ENCODE peak calls at places on chromosomes 5 and 9, in eight cellular contexts. R is T-helper 22 cell; K is A549; G is sigmoid colon; T is fibroblast of lung; V is T1000; O is AG08395; C is stimulated activated CD4-positive, alpha-beta T cell treated with anti-CD3 and anti-CD28 coated beads, TNF-alpha, amount 100 ng/mL, for 48 hours. Y is an unnamed sample.
A peak's percentile ranks its signal among the peaks of the same experiment; 100 is the strongest.

GRCh38 chr5:73433982-73434342 is 14.6 kb downstream of the FOXD1 start:
- DNase-seq in R (no peak), K (no peak), G (no peak), T (peak; percentile 80), V (no peak), O (peak; percentile 31), C (no peak), Y (no peak)

GRCh38 chr5:54292866-54293265 is 17.5 kb downstream of the ARL15 start:
- DNase-seq in R (no peak), K (no peak), G (no peak), T (no peak), V (no peak), O (no peak), C (no peak), Y (no peak)

GRCh38 chr9:134895103-134895502 is 14.5 kb downstream of the FCN2 start:
- DNase-seq in R (no peak), K (no peak), G (no peak), T (peak; percentile 80), V (no peak), O (no peak), C (no peak), Y (peak; percentile 37)

GRCh38 chr5:150022163-150022540 is 21.6 kb downstream of the HMGXB3 start:
- DNase-seq in R (no peak), K (peak; percentile 25), G (no peak), T (peak; percentile 77), V (no peak), O (peak; percentile 83), C (no peak), Y (no peak)

GRCh38 chr5:43066231-43066798 is 26.2 kb upstream of the ANXA2R start:
- DNase-seq in R (peak; percentile 67), K (peak; percentile 78), G (peak; percentile 87), T (peak; percentile 79), V (no peak), O (peak; percentile 15), C (peak; percentile 47), Y (peak; percentile 92)

GRCh38 chr9:134212809-134213507 is 48.6 kb upstream of the RNU6ATAC start:
- DNase-seq in R (no peak), K (no peak), G (peak; percentile 21), T (no peak), V (no peak), O (no peak), C (no peak), Y (no peak)

GRCh38 chr9:107491081-107492053 is 1.8 kb upstream of the KLF4 start:
- DNase-seq in R (no peak), K (no peak), G (peak; percentile 81), T (peak; percentile 51), V (no peak), O (no peak), C (no peak), Y (no peak)

GRCh38 chr9:911003-911402 is 65.5 kb upstream of the DMRT3 start:
- DNase-seq in R (no peak), K (peak; percentile 20), G (no peak), T (no peak), V (no peak), O (no peak), C (no peak), Y (no peak)

GRCh38 chr5:19837536-19838179 is 150.3 kb downstream of the CDH18 start:
- DNase-seq in R (no peak), K (no peak), G (no peak), T (peak; percentile 14), V (no peak), O (no peak), C (no peak), Y (no peak)

GRCh38 chr9:32841314-32841713 is 58.0 kb downstream of the TMEM215 start:
- DNase-seq in R (no peak), K (no peak), G (no peak), T (no peak), V (no peak), O (no peak), C (no peak), Y (no peak)

GRCh38 chr5:167945542-167946384 is 345.7 kb upstream of the WWC1 start:
- DNase-seq in R (no peak), K (no peak), G (no peak), T (peak; percentile 98), V (peak; percentile 72), O (peak; percentile 62), C (no peak), Y (no peak)

GRCh38 chr9:109310486-109310901 is 10.4 kb downstream of the EPB41L4B start:
- DNase-seq in R (no peak), K (no peak), G (no peak), T (peak; percentile 18), V (no peak), O (peak; percentile 35), C (no peak), Y (no peak)

GRCh38 chr5:35899805-35900204 is 38.6 kb downstream of the CAPSL start:
- DNase-seq in R (no peak), K (no peak), G (no peak), T (no peak), V (no peak), O (no peak), C (no peak), Y (no peak)

GRCh38 chr5:88634014-88634413 is 249.0 kb downstream of the MEF2C start:
- DNase-seq in R (no peak), K (no peak), G (no peak), T (no peak), V (no peak), O (no peak), C (no peak), Y (no peak)

GRCh38 chr5:52015760-52016159 is 632.5 kb downstream of the ISL1 start:
- DNase-seq in R (no peak), K (no peak), G (no peak), T (no peak), V (no peak), O (no peak), C (no peak), Y (no peak)

GRCh38 chr9:14249527-14249926 is 64.4 kb downstream of the NFIB start:
- DNase-seq in R (no peak), K (no peak), G (no peak), T (no peak), V (no peak), O (no peak), C (no peak), Y (no peak)

GRCh38 chr5:633521-633955 is 21.4 kb downstream of the CEP72 start:
- DNase-seq in R (no peak), K (peak; percentile 37), G (no peak), T (peak; percentile 20), V (no peak), O (no peak), C (no peak), Y (peak; percentile 79)

GRCh38 chr5:139251281-139251687 is 42.3 kb upstream of the MATR3 start:
- DNase-seq in R (no peak), K (no peak), G (peak; percentile 10), T (no peak), V (no peak), O (no peak), C (no peak), Y (no peak)

GRCh38 chr5:76074487-76074886 is 8.7 kb upstream of the SV2C start:
- DNase-seq in R (no peak), K (no peak), G (no peak), T (no peak), V (no peak), O (no peak), C (no peak), Y (no peak)

GRCh38 chr5:122498163-122498562 is 186.1 kb downstream of the SNCAIP start:
- DNase-seq in R (no peak), K (no peak), G (no peak), T (peak; percentile 20), V (no peak), O (peak; percentile 33), C (no peak), Y (no peak)

GRCh38 chr5:90606539-90606938 is 47.9 kb downstream of the ADGRV1 start:
- DNase-seq in R (no peak), K (peak; percentile 26), G (no peak), T (no peak), V (no peak), O (no peak), C (no peak), Y (no peak)

GRCh38 chr9:120184266-120184665 is 395.7 kb downstream of the CDK5RAP2 start:
- DNase-seq in R (no peak), K (no peak), G (no peak), T (no peak), V (no peak), O (no peak), C (no peak), Y (no peak)

GRCh38 chr9:82570226-82570625 is 492.7 kb downstream of the RASEF start:
- DNase-seq in R (no peak), K (peak; percentile 2), G (no peak), T (peak; percentile 2), V (no peak), O (peak; percentile 15), C (no peak), Y (no peak)

GRCh38 chr5:89728750-89729149 is 680.8 kb downstream of the CETN3 start:
- DNase-seq in R (no peak), K (no peak), G (peak; percentile 61), T (peak; percentile 76), V (no peak), O (peak; percentile 15), C (no peak), Y (no peak)

GRCh38 chr9:125748511-125749099 is 1.4 kb downstream of the PBX3 start:
- DNase-seq in R (no peak), K (no peak), G (no peak), T (no peak), V (no peak), O (no peak), C (no peak), Y (no peak)

GRCh38 chr9:129405831-129406220 is 215.1 kb downstream of the C9orf50 start:
- DNase-seq in R (no peak), K (no peak), G (no peak), T (no peak), V (no peak), O (no peak), C (no peak), Y (no peak)

GRCh38 chr5:54415147-54415546 is 40.4 kb upstream of the HSPB3 start:
- DNase-seq in R (no peak), K (no peak), G (no peak), T (no peak), V (no peak), O (no peak), C (no peak), Y (no peak)

GRCh38 chr5:180098991-180099732 is 27.6 kb upstream of the RNF130 start:
- DNase-seq in R (no peak), K (no peak), G (no peak), T (no peak), V (no peak), O (no peak), C (no peak), Y (peak; percentile 81)

GRCh38 chr5:50318220-50318619 is 122.9 kb downstream of the EMB start:
- DNase-seq in R (no peak), K (no peak), G (no peak), T (no peak), V (no peak), O (no peak), C (no peak), Y (no peak)

GRCh38 chr9:129697111-129697955 is 31.9 kb downstream of the PRRX2 start:
- DNase-seq in R (no peak), K (peak; percentile 44), G (peak; percentile 79), T (peak; percentile 66), V (no peak), O (peak; percentile 87), C (peak; percentile 44), Y (no peak)

GRCh38 chr9:100579665-100580064 is 1.8 kb downstream of the CAVIN4 start:
- DNase-seq in R (no peak), K (no peak), G (no peak), T (no peak), V (no peak), O (no peak), C (no peak), Y (no peak)

GRCh38 chr5:35773936-35774335 is 82.8 kb upstream of the IL7R start:
- DNase-seq in R (no peak), K (no peak), G (no peak), T (peak; percentile 74), V (no peak), O (peak; percentile 11), C (no peak), Y (no peak)

GRCh38 chr9:94687451-94687850 is 39.0 kb upstream of the AOPEP start:
- DNase-seq in R (no peak), K (no peak), G (no peak), T (no peak), V (no peak), O (no peak), C (no peak), Y (no peak)

GRCh38 chr5:157926953-157927352 is 68.0 kb upstream of the CLINT1 start:
- DNase-seq in R (no peak), K (no peak), G (no peak), T (no peak), V (no peak), O (no peak), C (no peak), Y (no peak)